ENCODE peak calls at places on chromosomes 2 and 18, in six cellular contexts. One of them, this sample, is unnamed.

GRCh38 chr2:133040175-133040574 is 370.2 kb upstream of the LYPD1 start:
- DNase-seq in fibroblast of pulmonary artery: no peak
- DNase-seq in GM23338: no peak
- DNase-seq in OCI-LY7: no peak
- DNase-seq in choroid plexus epithelial cell: peak
- DNase-seq in BE2C: no peak
- DNase-seq in this sample: no peak

GRCh38 chr2:237998530-237998929 is 31.7 kb downstream of the UBE2F start:
- DNase-seq in GM23338: no peak
- DNase-seq in fibroblast of pulmonary artery: peak
- DNase-seq in BE2C: no peak
- DNase-seq in OCI-LY7: no peak
- DNase-seq in choroid plexus epithelial cell: peak
- DNase-seq in this sample: no peak

GRCh38 chr2:39497077-39497867 is 60.2 kb upstream of the MAP4K3 start:
- DNase-seq in GM23338: no peak
- DNase-seq in fibroblast of pulmonary artery: peak
- DNase-seq in choroid plexus epithelial cell: no peak
- DNase-seq in OCI-LY7: no peak
- DNase-seq in BE2C: no peak
- DNase-seq in this sample: no peak

GRCh38 chr2:216606551-216607527 is 26.4 kb upstream of the IGFBP2 start:
- DNase-seq in OCI-LY7: peak
- DNase-seq in BE2C: no peak
- DNase-seq in fibroblast of pulmonary artery: no peak
- DNase-seq in GM23338: peak
- DNase-seq in choroid plexus epithelial cell: no peak
- DNase-seq in this sample: no peak

GRCh38 chr2:230492107-230492506 is 76.1 kb downstream of the SP100 start:
- DNase-seq in GM23338: no peak
- DNase-seq in OCI-LY7: no peak
- DNase-seq in choroid plexus epithelial cell: no peak
- DNase-seq in fibroblast of pulmonary artery: no peak
- DNase-seq in BE2C: no peak
- DNase-seq in this sample: no peak

GRCh38 chr18:2846638-2847340 is at the start of gene EMILIN2:
- DNase-seq in GM23338: peak
- DNase-seq in BE2C: no peak
- DNase-seq in fibroblast of pulmonary artery: peak
- DNase-seq in OCI-LY7: no peak
- DNase-seq in choroid plexus epithelial cell: peak
- DNase-seq in this sample: no peak

GRCh38 chr2:132623096-132623839 is 46.7 kb downstream of the LYPD1 start:
- DNase-seq in choroid plexus epithelial cell: peak
- DNase-seq in GM23338: no peak
- DNase-seq in BE2C: no peak
- DNase-seq in OCI-LY7: no peak
- DNase-seq in fibroblast of pulmonary artery: peak
- DNase-seq in this sample: peak

GRCh38 chr2:231297108-231297908 is 98.2 kb upstream of the B3GNT7 start:
- DNase-seq in BE2C: peak
- DNase-seq in fibroblast of pulmonary artery: peak
- DNase-seq in GM23338: peak
- DNase-seq in choroid plexus epithelial cell: peak
- DNase-seq in OCI-LY7: peak
- DNase-seq in this sample: no peak

GRCh38 chr2:109331864-109332848 is 203.2 kb downstream of the SH3RF3 start:
- DNase-seq in choroid plexus epithelial cell: peak
- DNase-seq in fibroblast of pulmonary artery: peak
- DNase-seq in OCI-LY7: no peak
- DNase-seq in GM23338: peak
- DNase-seq in BE2C: peak
- DNase-seq in this sample: peak

GRCh38 chr2:12739721-12740254 is 23.1 kb downstream of the TRIB2 start:
- DNase-seq in GM23338: no peak
- DNase-seq in fibroblast of pulmonary artery: no peak
- DNase-seq in BE2C: no peak
- DNase-seq in choroid plexus epithelial cell: no peak
- DNase-seq in OCI-LY7: no peak
- DNase-seq in this sample: no peak

GRCh38 chr2:113227290-113227689 is 51.4 kb downstream of the PAX8 start:
- DNase-seq in GM23338: no peak
- DNase-seq in fibroblast of pulmonary artery: no peak
- DNase-seq in choroid plexus epithelial cell: no peak
- DNase-seq in BE2C: no peak
- DNase-seq in OCI-LY7: no peak
- DNase-seq in this sample: no peak

GRCh38 chr18:54607213-54607934 is 16.3 kb downstream of the DYNAP start:
- DNase-seq in GM23338: peak
- DNase-seq in BE2C: no peak
- DNase-seq in fibroblast of pulmonary artery: peak
- DNase-seq in choroid plexus epithelial cell: peak
- DNase-seq in OCI-LY7: no peak
- DNase-seq in this sample: no peak

GRCh38 chr2:7999683-8000476 is 682.0 kb upstream of the ID2 start:
- DNase-seq in GM23338: peak
- DNase-seq in choroid plexus epithelial cell: no peak
- DNase-seq in BE2C: no peak
- DNase-seq in fibroblast of pulmonary artery: no peak
- DNase-seq in OCI-LY7: no peak
- DNase-seq in this sample: no peak

GRCh38 chr2:149686677-149687427 is 99.3 kb upstream of the MMADHC start:
- DNase-seq in OCI-LY7: no peak
- DNase-seq in choroid plexus epithelial cell: no peak
- DNase-seq in BE2C: peak
- DNase-seq in fibroblast of pulmonary artery: no peak
- DNase-seq in GM23338: no peak
- DNase-seq in this sample: peak

GRCh38 chr2:72851333-72851732 is 25.5 kb upstream of the EXOC6B start:
- DNase-seq in choroid plexus epithelial cell: no peak
- DNase-seq in fibroblast of pulmonary artery: no peak
- DNase-seq in BE2C: no peak
- DNase-seq in OCI-LY7: no peak
- DNase-seq in GM23338: peak
- DNase-seq in this sample: no peak

GRCh38 chr2:2083113-2083757 is 247.8 kb downstream of the MYT1L start:
- DNase-seq in GM23338: no peak
- DNase-seq in choroid plexus epithelial cell: no peak
- DNase-seq in OCI-LY7: no peak
- DNase-seq in BE2C: no peak
- DNase-seq in fibroblast of pulmonary artery: no peak
- DNase-seq in this sample: no peak

GRCh38 chr18:37309059-37309458 is 256.5 kb downstream of the CELF4 start:
- DNase-seq in GM23338: no peak
- DNase-seq in OCI-LY7: no peak
- DNase-seq in fibroblast of pulmonary artery: peak
- DNase-seq in choroid plexus epithelial cell: peak
- DNase-seq in BE2C: no peak
- DNase-seq in this sample: no peak

GRCh38 chr2:220775856-220776467 is 796.1 kb downstream of the EPHA4 start:
- DNase-seq in BE2C: no peak
- DNase-seq in choroid plexus epithelial cell: peak
- DNase-seq in GM23338: peak
- DNase-seq in OCI-LY7: no peak
- DNase-seq in fibroblast of pulmonary artery: no peak
- DNase-seq in this sample: no peak

GRCh38 chr2:183059561-183059960 is 19.0 kb upstream of the DUSP19 start:
- DNase-seq in GM23338: no peak
- DNase-seq in choroid plexus epithelial cell: peak
- DNase-seq in BE2C: no peak
- DNase-seq in fibroblast of pulmonary artery: peak
- DNase-seq in OCI-LY7: no peak
- DNase-seq in this sample: peak

GRCh38 chr2:173161516-173161915 is 85.9 kb downstream of the MAP3K20 start:
- DNase-seq in GM23338: no peak
- DNase-seq in BE2C: no peak
- DNase-seq in fibroblast of pulmonary artery: no peak
- DNase-seq in OCI-LY7: no peak
- DNase-seq in choroid plexus epithelial cell: no peak
- DNase-seq in this sample: no peak

GRCh38 chr2:223104336-223104735 is 52.3 kb downstream of the KCNE4 start:
- DNase-seq in OCI-LY7: no peak
- DNase-seq in choroid plexus epithelial cell: no peak
- DNase-seq in BE2C: no peak
- DNase-seq in GM23338: no peak
- DNase-seq in fibroblast of pulmonary artery: no peak
- DNase-seq in this sample: no peak

GRCh38 chr2:157363612-157364101 is 38.0 kb upstream of the ERMN start:
- DNase-seq in choroid plexus epithelial cell: no peak
- DNase-seq in BE2C: no peak
- DNase-seq in GM23338: no peak
- DNase-seq in OCI-LY7: no peak
- DNase-seq in fibroblast of pulmonary artery: no peak
- DNase-seq in this sample: no peak

GRCh38 chr2:233165895-233166661 is 85.4 kb upstream of the ATG16L1 start:
- DNase-seq in OCI-LY7: no peak
- DNase-seq in choroid plexus epithelial cell: peak
- DNase-seq in GM23338: no peak
- DNase-seq in fibroblast of pulmonary artery: peak
- DNase-seq in BE2C: no peak
- DNase-seq in this sample: no peak

GRCh38 chr18:63889641-63890040 is 2.1 kb downstream of the SERPINB2 start:
- DNase-seq in OCI-LY7: no peak
- DNase-seq in fibroblast of pulmonary artery: no peak
- DNase-seq in BE2C: no peak
- DNase-seq in choroid plexus epithelial cell: no peak
- DNase-seq in GM23338: no peak
- DNase-seq in this sample: no peak

GRCh38 chr2:38106420-38107182 is 30.6 kb upstream of the CYP1B1 start:
- DNase-seq in OCI-LY7: no peak
- DNase-seq in GM23338: peak
- DNase-seq in fibroblast of pulmonary artery: peak
- DNase-seq in choroid plexus epithelial cell: peak
- DNase-seq in BE2C: no peak
- DNase-seq in this sample: no peak

GRCh38 chr2:109663721-109664120 is 49.6 kb downstream of the SOWAHC start:
- DNase-seq in BE2C: no peak
- DNase-seq in choroid plexus epithelial cell: peak
- DNase-seq in OCI-LY7: no peak
- DNase-seq in GM23338: no peak
- DNase-seq in fibroblast of pulmonary artery: peak
- DNase-seq in this sample: peak

GRCh38 chr18:51867767-51868166 is 472.2 kb upstream of the DCC start:
- DNase-seq in BE2C: no peak
- DNase-seq in fibroblast of pulmonary artery: peak
- DNase-seq in GM23338: peak
- DNase-seq in choroid plexus epithelial cell: peak
- DNase-seq in OCI-LY7: peak
- DNase-seq in this sample: peak

GRCh38 chr2:234955091-234955511 is 3.3 kb downstream of the SH3BP4 start:
- DNase-seq in OCI-LY7: no peak
- DNase-seq in GM23338: peak
- DNase-seq in choroid plexus epithelial cell: no peak
- DNase-seq in fibroblast of pulmonary artery: no peak
- DNase-seq in BE2C: no peak
- DNase-seq in this sample: no peak
- H3K4me3 ChIP-seq in OCI-LY7: no peak
- H3K4me3 ChIP-seq in GM23338: peak
- H3K4me3 ChIP-seq in choroid plexus epithelial cell: no peak
- H3K4me3 ChIP-seq in fibroblast of pulmonary artery: no peak
- H3K4me3 ChIP-seq in BE2C: no peak
- H3K4me3 ChIP-seq in this sample: no peak

GRCh38 chr2:19231625-19232024 is 126.8 kb downstream of the OSR1 start:
- DNase-seq in GM23338: no peak
- DNase-seq in OCI-LY7: no peak
- DNase-seq in fibroblast of pulmonary artery: no peak
- DNase-seq in choroid plexus epithelial cell: no peak
- DNase-seq in BE2C: no peak
- DNase-seq in this sample: no peak
- H3K4me3 ChIP-seq in GM23338: no peak
- H3K4me3 ChIP-seq in OCI-LY7: no peak
- H3K4me3 ChIP-seq in fibroblast of pulmonary artery: no peak
- H3K4me3 ChIP-seq in choroid plexus epithelial cell: no peak
- H3K4me3 ChIP-seq in BE2C: no peak
- H3K4me3 ChIP-seq in this sample: no peak

DNA sequence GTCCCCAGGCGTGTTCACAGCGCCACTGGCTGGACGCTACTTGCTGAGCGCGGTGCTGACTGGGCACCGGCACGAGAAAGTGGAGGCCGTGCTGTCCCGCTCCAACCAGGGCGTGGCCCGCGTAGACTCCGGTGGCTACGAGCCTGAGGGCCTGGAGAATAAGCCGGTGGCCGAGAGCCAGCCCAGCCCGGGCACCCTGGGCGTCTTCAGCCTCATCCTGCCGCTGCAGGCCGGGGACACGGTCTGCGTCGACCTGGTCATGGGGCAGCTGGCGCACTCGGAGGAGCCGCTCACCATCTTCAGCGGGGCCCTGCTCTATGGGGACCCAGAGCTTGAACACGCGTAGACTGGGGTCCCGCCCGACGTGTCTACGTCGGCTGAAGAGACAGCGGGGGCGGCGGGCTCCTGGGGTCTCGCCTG is 892 bp upstream of the KHK start:
- DNase-seq in OCI-LY7: no peak
- DNase-seq in BE2C: peak
- DNase-seq in choroid plexus epithelial cell: peak
- DNase-seq in fibroblast of pulmonary artery: peak
- DNase-seq in GM23338: peak
- DNase-seq in this sample: no peak
- H3K4me3 ChIP-seq in OCI-LY7: peak
- H3K4me3 ChIP-seq in BE2C: peak
- H3K4me3 ChIP-seq in choroid plexus epithelial cell: peak
- H3K4me3 ChIP-seq in fibroblast of pulmonary artery: peak
- H3K4me3 ChIP-seq in GM23338: peak
- H3K4me3 ChIP-seq in this sample: peak

GRCh38 chr2:203708846-203709815 is 2.7 kb downstream of the CD28 start:
- DNase-seq in choroid plexus epithelial cell: no peak
- DNase-seq in GM23338: no peak
- DNase-seq in BE2C: no peak
- DNase-seq in OCI-LY7: no peak
- DNase-seq in fibroblast of pulmonary artery: peak
- DNase-seq in this sample: no peak

GRCh38 chr2:203710211-203710610 is 3.8 kb downstream of the CD28 start:
- DNase-seq in OCI-LY7: no peak
- DNase-seq in choroid plexus epithelial cell: no peak
- DNase-seq in fibroblast of pulmonary artery: no peak
- DNase-seq in BE2C: no peak
- DNase-seq in GM23338: no peak
- DNase-seq in this sample: no peak

GRCh38 chr2:203705184-203705583 is 1.3 kb upstream of the CD28 start:
- DNase-seq in OCI-LY7: peak
- DNase-seq in choroid plexus epithelial cell: no peak
- DNase-seq in BE2C: no peak
- DNase-seq in fibroblast of pulmonary artery: no peak
- DNase-seq in GM23338: no peak
- DNase-seq in this sample: no peak

GRCh38 chr2:203707530-203707929 is 1.1 kb downstream of the CD28 start:
- DNase-seq in GM23338: no peak
- DNase-seq in BE2C: no peak
- DNase-seq in OCI-LY7: no peak
- DNase-seq in choroid plexus epithelial cell: no peak
- DNase-seq in fibroblast of pulmonary artery: no peak
- DNase-seq in this sample: no peak

DNA sequence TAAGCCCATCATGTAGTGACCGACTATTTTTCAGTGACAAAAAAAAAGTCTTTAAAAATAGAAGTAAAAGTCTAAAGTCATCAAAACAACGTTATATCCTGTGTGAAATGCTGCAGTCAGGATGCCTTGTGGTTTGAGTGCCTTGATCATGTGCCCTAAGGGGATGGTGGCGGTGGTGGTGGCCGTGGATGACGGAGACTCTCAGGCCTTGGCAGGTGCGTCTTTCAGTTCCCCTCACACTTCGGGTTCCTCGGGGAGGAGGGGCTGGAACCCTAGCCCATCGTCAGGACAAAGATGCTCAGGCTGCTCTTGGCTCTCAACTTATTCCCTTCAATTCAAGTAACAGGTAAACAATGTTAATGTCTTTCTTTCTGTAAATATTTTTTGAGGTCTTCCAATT is at the start of gene CD28:
- DNase-seq in BE2C: no peak
- DNase-seq in fibroblast of pulmonary artery: no peak
- DNase-seq in choroid plexus epithelial cell: no peak
- DNase-seq in GM23338: no peak
- DNase-seq in OCI-LY7: peak
- DNase-seq in this sample: no peak
- H3K4me3 ChIP-seq in BE2C: no peak
- H3K4me3 ChIP-seq in fibroblast of pulmonary artery: no peak
- H3K4me3 ChIP-seq in choroid plexus epithelial cell: no peak
- H3K4me3 ChIP-seq in GM23338: no peak
- H3K4me3 ChIP-seq in OCI-LY7: peak
- H3K4me3 ChIP-seq in this sample: no peak